ENCODE peak calls at places on chromosomes 7 and 10, in ten cellular contexts. N, V, O, H, Q, R, P, X, F and C are unnamed samples.

GRCh38 chr10:3222068-3222467 is 49.5 kb upstream of the PITRM1 start:
- DNase-seq in F (no peak), R (no peak), V (peak; percentile 57), O (no peak), N (no peak), X (peak; percentile 31), P (no peak), H (no peak), Q (no peak), C (no peak)

GRCh38 chr10:85317827-85318226 is 989.4 kb downstream of the CCSER2 start:
- DNase-seq in X (no peak), P (no peak), Q (peak; percentile 6), N (no peak), H (no peak), O (no peak), R (no peak), V (no peak), F (no peak), C (no peak)

GRCh38 chr10:23344251-23344841 is at the start of gene C10orf67:
- DNase-seq in P (peak; percentile 73), X (peak; percentile 43), F (no peak), R (no peak), Q (peak; percentile 87), O (no peak), N (peak; percentile 18), H (no peak), V (peak; percentile 30), C (peak; percentile 31)

GRCh38 chr7:142384508-142384922 is 126.7 kb upstream of the PRSS58 start:
- DNase-seq in R (no peak), P (no peak), V (peak; percentile 46), F (no peak), X (peak; percentile 75), Q (no peak), H (no peak), O (no peak), N (no peak), C (no peak)

GRCh38 chr10:92849234-92849525 is 860 bp downstream of the EXOC6 start:
- DNase-seq in P (no peak), X (peak; percentile 17), R (no peak), N (no peak), V (peak; percentile 17), Q (no peak), H (no peak), F (no peak), O (no peak), C (no peak)

GRCh38 chr10:122054046-122055025 is 65.4 kb downstream of the TACC2 start:
- DNase-seq in Q (peak; percentile 77), F (no peak), N (peak; percentile 77), P (peak; percentile 80), O (peak; percentile 54), X (peak; percentile 79), V (peak; percentile 57), R (no peak), H (no peak), C (peak; percentile 60)

GRCh38 chr7:157017639-157018327 is 7.3 kb upstream of the MNX1 start:
- DNase-seq in X (no peak), H (no peak), R (no peak), N (no peak), P (no peak), V (no peak), Q (peak; percentile 73), O (no peak), F (no peak), C (no peak)

GRCh38 chr10:132640326-132641125 is 102.9 kb downstream of the INPP5A start:
- DNase-seq in H (no peak), R (no peak), V (no peak), N (peak; percentile 12), Q (peak; percentile 18), O (no peak), X (no peak), P (peak; percentile 36), F (no peak), C (no peak)

GRCh38 chr7:116593359-116594075 is 68.7 kb downstream of the CAV1 start:
- DNase-seq in R (no peak), O (no peak), V (no peak), H (no peak), F (no peak), P (no peak), N (no peak), Q (peak; percentile 11), X (no peak), C (no peak)

GRCh38 chr10:44944354-44944753 is 15.2 kb upstream of the RASSF4 start:
- DNase-seq in H (no peak), X (no peak), O (no peak), Q (no peak), R (no peak), N (no peak), F (no peak), V (no peak), P (no peak), C (no peak)

GRCh38 chr7:33038639-33039038 is 23.9 kb downstream of the NT5C3A start:
- DNase-seq in F (no peak), P (no peak), X (no peak), R (no peak), H (no peak), Q (no peak), V (no peak), N (no peak), O (no peak), C (no peak)

GRCh38 chr7:33043434-33043833 is 19.1 kb downstream of the NT5C3A start:
- DNase-seq in P (no peak), V (no peak), Q (no peak), N (no peak), H (no peak), F (no peak), O (no peak), X (no peak), R (no peak), C (no peak)

GRCh38 chr7:33039905-33040292 is 22.7 kb downstream of the NT5C3A start:
- DNase-seq in H (no peak), Q (no peak), V (no peak), N (no peak), X (no peak), P (no peak), O (no peak), F (no peak), R (no peak), C (no peak)

GRCh38 chr7:33040803-33041516 is 21.6 kb downstream of the NT5C3A start:
- DNase-seq in P (no peak), R (peak; percentile 63), F (peak; percentile 8), V (no peak), O (peak; percentile 66), H (peak; percentile 80), X (peak; percentile 93), N (no peak), Q (no peak), C (peak; percentile 80)

DNA sequence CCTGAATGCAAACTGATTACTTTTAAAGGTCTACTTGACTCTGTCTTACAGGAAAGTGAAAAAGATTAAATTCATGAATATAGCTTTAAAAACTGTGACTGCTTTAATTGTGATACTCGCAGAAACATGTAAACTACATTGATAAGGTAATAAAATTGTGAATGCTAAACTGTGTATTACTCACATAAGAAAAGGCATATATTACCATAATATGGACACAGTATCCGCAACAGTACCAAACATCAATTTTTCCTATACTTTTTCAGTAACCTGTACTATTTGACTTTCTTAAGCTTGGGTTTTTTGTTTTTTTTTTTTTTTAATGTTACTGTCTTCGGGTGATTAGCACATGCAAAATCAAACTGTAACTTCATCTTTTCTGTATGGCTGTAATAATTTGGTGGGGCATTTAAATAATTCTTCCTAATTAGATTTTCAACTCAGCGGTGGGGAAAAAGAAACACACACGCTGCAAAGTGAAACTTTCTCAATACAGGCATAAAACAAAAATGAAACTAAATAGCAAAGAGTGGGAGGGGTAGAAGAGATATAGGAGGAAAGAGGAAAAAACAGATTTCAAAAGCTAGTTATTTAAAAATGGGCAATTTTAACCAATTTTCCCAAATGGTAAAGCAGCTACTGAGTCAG is 23.2 kb downstream of the NT5C3A start:
- DNase-seq in F (no peak), R (no peak), X (no peak), N (no peak), Q (no peak), H (no peak), O (no peak), P (no peak), V (no peak), C (no peak)
- H3K4me3 ChIP-seq in F (peak overlapping the region; percentile 17), R (peak overlapping the region; percentile 50), X (peak overlapping the region; percentile 30), N (peak overlapping the region; percentile 38), Q (no peak overlapping the region), H (peak overlapping the region; percentile 24), O (peak overlapping the region; percentile 27), P (peak overlapping the region; percentile 33), V (peak overlapping the region; percentile 36), C (peak overlapping the region; percentile 36)

DNA sequence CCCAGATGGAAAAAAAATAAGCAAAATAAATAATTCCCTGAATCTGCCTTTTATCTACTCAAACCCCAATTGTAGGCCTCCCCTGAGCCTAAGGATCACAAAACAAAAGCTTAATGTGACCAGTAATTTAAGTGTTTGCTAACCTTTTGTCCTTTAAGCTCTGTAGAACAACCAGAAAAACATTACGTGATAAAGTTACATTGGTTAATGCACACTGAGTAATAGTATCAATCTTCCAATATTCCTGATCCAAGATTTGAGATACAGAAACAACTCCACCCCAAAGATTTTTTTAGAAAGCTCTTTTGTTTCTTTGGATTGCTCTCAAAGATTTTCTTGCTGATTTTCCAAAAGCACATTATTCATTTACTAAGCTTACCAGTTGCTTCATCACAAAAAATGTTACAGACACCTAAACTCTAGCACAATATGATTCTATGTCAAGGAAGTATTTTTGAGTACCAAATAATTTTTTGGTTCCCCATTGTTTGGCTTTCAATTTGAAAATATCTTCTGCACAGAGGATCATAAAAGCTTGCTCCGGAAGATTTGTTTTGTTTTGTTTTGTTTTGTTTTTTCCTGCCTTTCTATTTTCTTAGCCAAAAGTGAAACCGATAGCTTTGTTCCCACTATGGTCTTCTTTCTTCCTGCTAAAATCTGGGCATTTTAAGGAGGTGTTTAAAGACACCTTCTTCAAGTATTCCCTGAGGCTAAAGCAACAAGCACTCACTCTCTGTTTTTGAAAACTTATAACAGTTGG is 54.2 kb downstream of the TRIL start:
- DNase-seq in H (no peak), F (no peak), V (no peak), N (no peak), Q (no peak), P (no peak), R (no peak), X (no peak), O (no peak), C (no peak)
- H3K4me3 ChIP-seq in H (no peak overlapping the region), F (no peak overlapping the region), V (peak overlapping the region; percentile 3), N (no peak overlapping the region), Q (no peak overlapping the region), P (peak overlapping the region; percentile 18), R (no peak overlapping the region), X (no peak overlapping the region), O (peak overlapping the region; percentile 12), C (no peak overlapping the region)

GRCh38 chr7:106109521-106110237 is 2.4 kb downstream of the SYPL1 start:
- DNase-seq in F (no peak), V (no peak), O (no peak), X (no peak), R (no peak), N (no peak), P (no peak), H (no peak), Q (peak; percentile 35), C (no peak)
- H3K4me3 ChIP-seq in F (no peak overlapping the region), V (no peak overlapping the region), O (no peak overlapping the region), X (peak overlapping the region; percentile 82), R (no peak overlapping the region), N (peak overlapping the region; percentile 82), P (peak overlapping the region; percentile 71), H (no peak overlapping the region), Q (no peak overlapping the region), C (no peak overlapping the region)

GRCh38 chr10:32054087-32054486 is 2.1 kb downstream of the KIF5B start:
- DNase-seq in R (no peak), O (no peak), Q (no peak), H (no peak), N (no peak), P (no peak), V (peak; percentile 63), X (peak; percentile 68), F (no peak), C (peak; percentile 32)
- H3K4me3 ChIP-seq in R (peak overlapping the region; percentile 89), O (peak overlapping the region; percentile 90), Q (peak overlapping the region; percentile 94), H (peak overlapping the region; percentile 95), N (peak overlapping the region; percentile 93), P (peak overlapping the region; percentile 97), V (peak overlapping the region; percentile 97), X (peak overlapping the region; percentile 91), F (peak overlapping the region; percentile 94), C (peak overlapping the region; percentile 79)